ENCODE peak calls at places on chromosomes 13 and 19, in four cellular contexts. D is spleen, Z is Peyer's patch, C is upper lobe of left lung. O is an unnamed sample.

GRCh38 chr13:43573361-43573740 is 213.4 kb downstream of the ENOX1 start:
- DNase-seq in C (no peak), Z (no peak), D (no peak), O (no peak)

GRCh38 chr19:639251-640155 is at the start of gene FGF22:
- DNase-seq in Z (peak), C (peak), D (peak), O (peak)

GRCh38 chr19:18672606-18673337 is 10.7 kb upstream of the CRTC1 start:
- DNase-seq in D (no peak), C (no peak), Z (no peak), O (no peak)

GRCh38 chr13:29568731-29569130 is 26.8 kb downstream of the SLC7A1 start:
- DNase-seq in C (no peak), Z (no peak), D (no peak), O (no peak)

GRCh38 chr13:27678306-27679040 is 56.8 kb downstream of the POLR1D start:
- DNase-seq in D (no peak), Z (no peak), C (no peak), O (no peak)

GRCh38 chr19:19599190-19599535 is 19.3 kb downstream of the PBX4 start:
- DNase-seq in Z (no peak), C (no peak), D (no peak), O (no peak)

GRCh38 chr19:32691291-32691951 is at the start of gene NUDT19:
- DNase-seq in C (peak), D (peak), Z (peak), O (peak)

GRCh38 chr13:33636955-33637670 is 180.8 kb upstream of the RFC3 start:
- DNase-seq in C (no peak), D (no peak), Z (no peak), O (no peak)

GRCh38 chr13:114102521-114103288 is 29.7 kb downstream of the RASA3 start:
- DNase-seq in D (peak), Z (peak), C (peak), O (peak)

GRCh38 chr13:25874907-25875306 is 176.9 kb downstream of the SHISA2 start:
- DNase-seq in D (peak), C (no peak), Z (peak), O (no peak)

GRCh38 chr13:49754146-49754545 is 38.3 kb downstream of the KPNA3 start:
- DNase-seq in C (no peak), D (no peak), Z (no peak), O (no peak)
- H3K4me3 ChIP-seq in C (no peak), D (no peak), Z (no peak), O (no peak)

DNA sequence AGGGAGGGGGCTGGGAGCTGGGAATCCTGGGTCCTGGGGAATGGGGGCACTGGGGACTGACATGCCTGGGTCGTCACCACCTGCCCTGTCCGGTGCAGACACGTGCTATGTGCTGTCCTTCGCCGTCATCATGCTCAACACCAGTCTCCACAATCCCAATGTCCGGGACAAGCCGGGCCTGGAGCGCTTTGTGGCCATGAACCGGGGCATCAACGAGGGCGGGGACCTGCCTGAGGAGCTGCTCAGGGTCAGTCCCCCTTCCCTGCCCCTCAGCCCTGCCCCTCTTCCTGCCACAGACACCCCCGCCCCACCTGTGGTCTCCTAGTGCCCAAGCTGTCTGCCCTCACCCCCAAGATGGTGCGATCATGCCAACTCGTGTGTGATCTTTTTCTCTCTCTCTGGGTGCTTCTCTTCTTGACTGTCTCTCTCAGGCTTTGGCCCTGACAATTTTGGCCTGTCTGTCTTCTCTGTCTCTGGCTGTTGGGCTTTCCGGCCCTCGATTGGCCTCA is 5.0 kb downstream of the CYTH2 start:
- DNase-seq in C (no peak), Z (no peak), D (no peak), O (no peak)
- TF ChIP-seq POLR2A in C (no peak), Z (no peak), D (no peak), O (no peak)

GRCh38 chr13:52847322-52847681 is 1.1 kb downstream of the PCDH8 start:
- DNase-seq in C (no peak), D (no peak), Z (no peak), O (no peak)

GRCh38 chr13:52847682-52848432 is 583 bp downstream of the PCDH8 start:
- DNase-seq in C (no peak), Z (no peak), D (no peak), O (no peak)

GRCh38 chr13:52845766-52846566 is 2.5 kb downstream of the PCDH8 start:
- DNase-seq in Z (peak), C (no peak), D (peak), O (no peak)

GRCh38 chr13:52846567-52847321 is 1.7 kb downstream of the PCDH8 start:
- DNase-seq in Z (peak), D (peak), C (peak), O (no peak)

GRCh38 chr13:52845334-52845761 is 3.1 kb downstream of the PCDH8 start:
- DNase-seq in C (no peak), D (no peak), Z (no peak), O (no peak)
- H3K4me3 ChIP-seq in C (no peak), D (no peak), Z (no peak), O (no peak)

DNA sequence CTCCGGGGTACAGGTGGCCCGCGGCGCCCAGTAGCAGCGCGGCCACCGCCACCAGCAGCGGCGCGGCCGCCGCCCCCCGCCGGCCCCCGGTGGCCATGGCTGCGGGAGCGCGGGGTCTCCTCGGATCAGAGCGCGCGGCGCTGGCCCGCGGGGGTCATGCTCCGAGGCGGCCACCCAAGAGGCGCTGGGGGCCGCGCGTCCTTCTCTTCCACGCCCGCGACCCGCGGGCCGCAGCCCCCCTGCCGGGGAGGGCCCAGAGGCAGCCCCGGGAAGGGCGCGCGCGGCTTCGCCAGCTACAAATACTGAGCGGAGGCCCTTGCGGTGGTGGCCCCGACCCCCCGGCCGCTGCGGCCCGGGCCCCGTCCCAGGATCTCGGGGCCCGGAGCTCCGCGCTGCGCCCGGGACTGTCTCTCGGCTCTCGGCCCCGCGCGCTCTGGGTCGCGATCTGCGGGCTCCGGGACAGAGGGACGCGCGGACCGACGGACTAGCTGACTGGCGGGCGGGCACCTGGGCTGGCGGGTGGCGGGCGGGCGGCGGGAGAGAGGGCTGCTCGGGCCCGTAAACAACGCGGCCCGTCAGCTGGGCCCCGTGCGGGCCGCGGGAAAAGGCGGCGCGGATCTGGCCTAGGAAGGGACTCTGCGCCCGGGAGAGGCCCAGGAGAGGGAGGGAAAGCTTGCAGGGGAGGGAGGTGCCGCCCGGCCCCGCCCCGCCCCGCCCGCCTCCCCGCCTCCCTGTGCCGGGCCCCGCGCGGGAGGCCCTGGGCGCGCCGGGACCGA is at the start of gene INSR:
- DNase-seq in D (peak), C (peak), Z (peak), O (peak)
- TF ChIP-seq POLR2A in D (no peak), C (peak), Z (peak), O (no peak)

DNA sequence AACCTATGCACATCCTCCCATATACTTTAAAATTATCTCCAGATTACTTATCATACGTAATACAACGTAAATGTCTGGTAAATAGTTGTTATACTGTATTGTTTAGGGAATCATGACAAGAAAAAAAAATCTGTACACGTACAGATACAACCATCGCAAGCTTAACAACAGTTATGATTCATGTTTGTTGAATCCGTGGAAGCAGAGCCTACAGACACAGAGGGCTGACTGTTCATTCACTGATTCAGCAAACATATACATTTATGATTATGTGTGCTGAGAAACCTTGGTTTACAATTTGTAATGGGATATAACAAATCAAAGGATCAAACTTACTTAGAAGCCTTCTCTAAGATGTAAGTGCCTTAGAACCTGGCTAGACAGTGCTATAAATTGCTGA is 1.5 kb downstream of the ZNF260 start:
- DNase-seq in Z (no peak), D (no peak), C (no peak), O (no peak)
- H3K4me3 ChIP-seq in Z (no peak), D (no peak), C (no peak), O (no peak)

GRCh38 chr19:16330368-16330801 is 5.8 kb downstream of the KLF2 start:
- DNase-seq in Z (peak), D (peak), C (peak), O (peak)
- TF ChIP-seq POLR2A in Z (no peak), D (no peak), C (no peak), O (no peak)

GRCh38 chr19:29400917-29401711 is 124.7 kb upstream of the VSTM2B start:
- DNase-seq in Z (no peak), D (no peak), C (no peak), O (no peak)

GRCh38 chr19:29405728-29405995 is 120.1 kb upstream of the VSTM2B start:
- DNase-seq in Z (no peak), D (no peak), C (no peak), O (no peak)

GRCh38 chr19:29401712-29402421 is 123.9 kb upstream of the VSTM2B start:
- DNase-seq in C (no peak), Z (no peak), D (no peak), O (no peak)

GRCh38 chr19:29404015-29404414 is 121.8 kb upstream of the VSTM2B start:
- DNase-seq in Z (no peak), C (no peak), D (no peak), O (no peak)

DNA sequence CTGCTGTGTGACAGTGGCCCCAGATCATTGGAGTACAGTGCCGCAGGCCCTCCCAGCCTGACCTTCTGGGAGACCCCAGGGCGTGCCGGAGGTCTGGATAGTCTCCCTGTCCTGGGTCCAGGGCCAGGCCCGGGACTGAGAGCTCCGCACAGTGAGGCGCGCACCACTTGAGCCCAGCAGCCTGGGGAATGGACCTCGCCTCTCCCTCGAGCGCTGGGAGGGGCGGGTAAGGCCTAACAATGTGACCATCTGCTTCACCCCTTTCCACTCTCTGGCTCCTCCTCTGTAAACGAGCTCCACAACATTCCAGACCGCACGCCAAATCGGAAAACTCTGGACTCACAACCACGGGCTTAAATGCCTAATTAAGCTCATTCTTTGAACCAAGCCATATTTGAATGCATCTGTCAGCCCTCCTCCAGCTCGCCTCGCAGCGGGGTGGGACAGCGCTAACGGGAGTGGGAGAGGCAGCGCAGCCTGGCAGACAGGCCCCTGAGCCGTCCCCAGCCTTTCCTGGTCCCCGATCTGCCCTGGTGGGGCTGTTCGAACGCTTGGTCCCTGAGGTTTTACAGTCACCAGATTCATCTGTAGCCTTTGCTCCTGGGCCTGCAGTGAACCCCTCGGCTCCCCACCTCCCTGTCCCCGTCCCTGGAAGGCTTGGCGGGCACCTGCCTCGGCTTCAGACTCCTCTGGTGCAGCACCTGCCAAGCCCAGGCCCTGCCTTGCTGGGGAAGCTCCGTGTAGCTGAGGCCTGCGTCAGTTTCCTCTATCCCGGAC is 120.7 kb upstream of the VSTM2B start:
- DNase-seq in D (no peak), Z (no peak), C (no peak), O (no peak)
- H3K4me3 ChIP-seq in D (no peak), Z (no peak), C (no peak), O (no peak)

GRCh38 chr19:2230807-2231533 is 5.2 kb downstream of the PLEKHJ1 start:
- DNase-seq in Z (no peak), D (no peak), C (no peak), O (no peak)
- TF ChIP-seq POLR2A in Z (no peak), D (no peak), C (no peak), O (no peak)

O was measured in lower leg skin.